ENCODE peak calls at places on chromosomes 11 and 22, in five cellular contexts. V is activated naive CD4-positive, alpha-beta T cell treated with anti-CD3 and anti-CD28 coated beads, Interleukin-2, amount 10 ng/mL, durations not matched to agents 7 days and 5 days; Z is GM04503; O is epithelial cell of prostate; R is fibroblast of the aortic adventitia. C is an unnamed sample.

GRCh38 chr22:32810241-32811133 is 9.0 kb downstream of the TIMP3 start:
- DNase-seq in V (no peak), O (peak; percentile 53), Z (no peak), R (no peak), C (no peak)

GRCh38 chr22:38266120-38266519 is 6.7 kb downstream of the TMEM184B start:
- DNase-seq in O (no peak), V (no peak), Z (no peak), R (peak; percentile 60), C (no peak)

GRCh38 chr11:72764503-72764902 is 12.3 kb upstream of the ARAP1 start:
- DNase-seq in Z (no peak), R (no peak), O (no peak), V (no peak), C (no peak)

GRCh38 chr11:46898396-46899095 is 19.8 kb downstream of the LRP4 start:
- DNase-seq in V (no peak), Z (no peak), R (no peak), O (no peak), C (no peak)

GRCh38 chr11:115258216-115258615 is 246.0 kb downstream of the CADM1 start:
- DNase-seq in Z (no peak), V (no peak), R (no peak), O (no peak), C (no peak)

GRCh38 chr11:127491589-127491988 is 491.0 kb upstream of the KIRREL3 start:
- DNase-seq in V (no peak), Z (no peak), R (no peak), O (no peak), C (no peak)

GRCh38 chr11:88297320-88298263 is 39.9 kb downstream of the CTSC start:
- DNase-seq in R (no peak), O (no peak), V (no peak), Z (no peak), C (no peak)

GRCh38 chr22:19271856-19272535 is 19.5 kb downstream of the CLTCL1 start:
- DNase-seq in V (no peak), O (peak; percentile 79), Z (no peak), R (no peak), C (no peak)

GRCh38 chr11:8301622-8302021 is 37.9 kb upstream of the LMO1 start:
- DNase-seq in V (no peak), O (no peak), R (no peak), Z (no peak), C (no peak)

GRCh38 chr11:60078021-60078420 is 10.4 kb upstream of the MS4A2 start:
- DNase-seq in V (no peak), O (no peak), Z (no peak), R (no peak), C (no peak)

GRCh38 chr11:17927041-17927440 is 85.8 kb downstream of the SERGEF start:
- DNase-seq in O (no peak), V (no peak), Z (no peak), R (no peak), C (no peak)

GRCh38 chr11:11555228-11555627 is 66.6 kb downstream of the GALNT18 start:
- DNase-seq in R (peak; percentile 21), V (no peak), O (no peak), Z (no peak), C (no peak)

GRCh38 chr11:17905477-17905876 is 107.4 kb downstream of the SERGEF start:
- DNase-seq in O (no peak), R (no peak), V (no peak), Z (no peak), C (no peak)

GRCh38 chr11:71329731-71330130 is 77.4 kb upstream of the SHANK2 start:
- DNase-seq in V (no peak), Z (no peak), O (no peak), R (no peak), C (no peak)

GRCh38 chr11:18192988-18193387 is 20.4 kb downstream of the MRGPRX4 start:
- DNase-seq in Z (no peak), V (no peak), R (no peak), O (no peak), C (no peak)

GRCh38 chr11:87463486-87464102 is 425.9 kb downstream of the TMEM135 start:
- DNase-seq in V (no peak), O (no peak), R (no peak), Z (no peak), C (no peak)

GRCh38 chr11:45400594-45400993 is 114.5 kb upstream of the SYT13 start:
- DNase-seq in Z (peak; percentile 64), O (no peak), V (no peak), R (peak; percentile 52), C (peak; percentile 36)

GRCh38 chr11:16917941-16918340 is 96.3 kb downstream of the PLEKHA7 start:
- DNase-seq in O (peak; percentile 75), R (no peak), V (no peak), Z (no peak), C (no peak)

GRCh38 chr11:129331871-129332274 is 43.8 kb upstream of the BARX2 start:
- DNase-seq in V (peak; percentile 75), Z (peak; percentile 16), R (peak; percentile 71), O (peak; percentile 18), C (peak; percentile 12)

GRCh38 chr11:35567737-35568465 is 42.5 kb upstream of the PAMR1 start:
- DNase-seq in O (peak; percentile 77), Z (no peak), R (no peak), V (no peak), C (no peak)

GRCh38 chr11:27455667-27456066 is 16.9 kb downstream of the LGR4 start:
- DNase-seq in V (no peak), Z (no peak), O (no peak), R (no peak), C (no peak)

GRCh38 chr11:2769409-2769778 is 69.6 kb upstream of the KCNQ1OT1 start:
- DNase-seq in V (peak; percentile 10), O (no peak), Z (no peak), R (no peak), C (no peak)

GRCh38 chr11:72784662-72785061 is 9.2 kb downstream of the STARD10 start:
- DNase-seq in R (no peak), Z (no peak), V (no peak), O (no peak), C (no peak)

GRCh38 chr22:36795633-36796032 is 19.7 kb upstream of the IFT27 start:
- DNase-seq in R (no peak), O (no peak), Z (no peak), V (no peak), C (no peak)

GRCh38 chr22:30628491-30628890 is 7.1 kb upstream of the SLC35E4 start:
- DNase-seq in Z (no peak), R (no peak), V (no peak), O (no peak), C (no peak)

GRCh38 chr11:92838655-92839334 is 130.7 kb upstream of the MTNR1B start:
- DNase-seq in Z (no peak), V (no peak), R (no peak), O (no peak), C (no peak)

GRCh38 chr11:65766535-65766934 is 14.2 kb downstream of the AP5B1 start:
- DNase-seq in O (no peak), V (no peak), Z (peak; percentile 70), R (peak; percentile 32), C (peak; percentile 21)

GRCh38 chr11:394034-394857 is at the start of gene PKP3:
- DNase-seq in V (no peak), Z (no peak), O (peak; percentile 90), R (peak; percentile 41), C (no peak)

GRCh38 chr11:56659755-56660154 is 3.7 kb upstream of the OR5AR1 start:
- DNase-seq in O (no peak), V (no peak), R (no peak), Z (no peak), C (no peak)

GRCh38 chr11:118343981-118344521 is at the start of gene CD3G:
- DNase-seq in Z (no peak), V (peak; percentile 86), R (no peak), O (no peak), C (no peak)

GRCh38 chr11:88384678-88385015 is 47.1 kb upstream of the CTSC start:
- DNase-seq in O (no peak), R (peak; percentile 31), Z (no peak), V (no peak), C (no peak)

GRCh38 chr11:83118814-83119213 is 38.1 kb upstream of the PCF11 start:
- DNase-seq in O (no peak), R (no peak), Z (no peak), V (no peak), C (no peak)

GRCh38 chr11:88357323-88358039 is 19.9 kb upstream of the CTSC start:
- DNase-seq in R (peak; percentile 58), Z (no peak), O (no peak), V (no peak), C (no peak)

C was measured in AG04449.